ENCODE peak calls at places on chromosomes 4 and X, in seven cellular contexts. O, G, K, M, Q, N and U are unnamed samples.
A peak's percentile ranks its signal among the peaks of the same experiment; 100 is the strongest.

GRCh38 chr4:111475001-111475400 is 670.3 kb upstream of the FAM241A start:
- DNase-seq in O (no peak), G (no peak), K (peak; percentile 72), M (no peak), Q (no peak), N (peak; percentile 63), U (no peak)

GRCh38 chr4:22500831-22501714 is 14.8 kb downstream of the ADGRA3 start:
- DNase-seq in O (peak; percentile 77), G (no peak), K (no peak), M (no peak), Q (no peak), N (no peak), U (peak; percentile 68)

GRCh38 chr4:14908635-14909034 is 93.6 kb upstream of the CPEB2 start:
- DNase-seq in O (peak; percentile 34), G (no peak), K (no peak), M (no peak), Q (no peak), N (no peak), U (no peak)

GRCh38 chrX:48520455-48520854 is 1.2 kb upstream of the EBP start:
- DNase-seq in O (no peak), G (no peak), K (no peak), M (no peak), Q (no peak), N (no peak), U (no peak)

GRCh38 chr4:2788101-2788500 is 4.8 kb upstream of the SH3BP2 start:
- DNase-seq in O (no peak), G (no peak), K (no peak), M (no peak), Q (no peak), N (no peak), U (no peak)

GRCh38 chrX:40314070-40314469 is 216.3 kb upstream of the BCOR start:
- DNase-seq in O (no peak), G (no peak), K (peak; percentile 55), M (no peak), Q (no peak), N (peak; percentile 18), U (no peak)

GRCh38 chrX:103253608-103254007 is 1.3 kb downstream of the TCEAL8 start:
- DNase-seq in O (no peak), G (no peak), K (peak; percentile 16), M (no peak), Q (no peak), N (no peak), U (no peak)

GRCh38 chr4:5638976-5639375 is 69.4 kb downstream of the EVC2 start:
- DNase-seq in O (no peak), G (no peak), K (no peak), M (no peak), Q (no peak), N (no peak), U (no peak)

GRCh38 chrX:130669233-130669632 is 233.8 kb downstream of the ENOX2 start:
- DNase-seq in O (no peak), G (no peak), K (no peak), M (no peak), Q (no peak), N (no peak), U (no peak)

GRCh38 chr4:10664408-10664807 is 20.2 kb downstream of the CLNK start:
- DNase-seq in O (peak; percentile 51), G (peak; percentile 60), K (no peak), M (peak; percentile 22), Q (peak; percentile 90), N (no peak), U (peak; percentile 23)

GRCh38 chrX:9842541-9842940 is 56.3 kb downstream of the SHROOM2 start:
- DNase-seq in O (no peak), G (no peak), K (peak; percentile 58), M (no peak), Q (no peak), N (no peak), U (no peak)

GRCh38 chr4:184293552-184293951 is 75.9 kb upstream of the ENPP6 start:
- DNase-seq in O (no peak), G (no peak), K (no peak), M (no peak), Q (peak; percentile 25), N (no peak), U (no peak)

GRCh38 chr4:23857353-23857752 is 32.5 kb downstream of the PPARGC1A start:
- DNase-seq in O (no peak), G (no peak), K (no peak), M (no peak), Q (no peak), N (no peak), U (no peak)

GRCh38 chrX:128769511-128769910 is 717.3 kb upstream of the ACTRT1 start:
- DNase-seq in O (no peak), G (no peak), K (no peak), M (no peak), Q (no peak), N (no peak), U (no peak)

GRCh38 chrX:80511969-80512760 is 91.9 kb downstream of the TENT5D start:
- DNase-seq in O (no peak), G (no peak), K (peak; percentile 3), M (no peak), Q (no peak), N (peak; percentile 30), U (no peak)

GRCh38 chrX:114798902-114799301 is 215.0 kb downstream of the HTR2C start:
- DNase-seq in O (no peak), G (no peak), K (no peak), M (no peak), Q (no peak), N (no peak), U (no peak)

GRCh38 chr4:104451573-104451972 is 43.1 kb downstream of the CXXC4 start:
- DNase-seq in O (no peak), G (no peak), K (peak; percentile 9), M (no peak), Q (no peak), N (peak; percentile 48), U (peak; percentile 13)

GRCh38 chr4:119479180-119479814 is 149.3 kb downstream of the PDE5A start:
- DNase-seq in O (no peak), G (no peak), K (no peak), M (no peak), Q (no peak), N (no peak), U (no peak)

GRCh38 chr4:142656178-142656577 is 189.9 kb downstream of the INPP4B start:
- DNase-seq in O (no peak), G (no peak), K (peak; percentile 39), M (no peak), Q (no peak), N (peak; percentile 6), U (no peak)

GRCh38 chr4:81454498-81454897 is 17.2 kb downstream of the RASGEF1B start:
- DNase-seq in O (no peak), G (no peak), K (no peak), M (no peak), Q (no peak), N (no peak), U (no peak)

GRCh38 chr4:7068883-7069282 is 1.0 kb upstream of the GRPEL1 start:
- DNase-seq in O (no peak), G (no peak), K (peak; percentile 75), M (no peak), Q (no peak), N (peak; percentile 62), U (no peak)

GRCh38 chr4:125179727-125180126 is 135.0 kb upstream of the FAT4 start:
- DNase-seq in O (no peak), G (no peak), K (no peak), M (no peak), Q (no peak), N (no peak), U (no peak)

GRCh38 chr4:6655924-6656323 is 15.4 kb downstream of the MRFAP1 start:
- DNase-seq in O (no peak), G (no peak), K (no peak), M (no peak), Q (no peak), N (no peak), U (no peak)

GRCh38 chr4:61994036-61994435 is 793.9 kb downstream of the ADGRL3 start:
- DNase-seq in O (no peak), G (no peak), K (no peak), M (no peak), Q (no peak), N (no peak), U (no peak)

GRCh38 chr4:42411803-42412202 is 14.5 kb downstream of the SHISA3 start:
- DNase-seq in O (no peak), G (no peak), K (no peak), M (no peak), Q (no peak), N (no peak), U (no peak)

GRCh38 chrX:140141444-140142029 is 176.2 kb upstream of the CXorf66 start:
- DNase-seq in O (no peak), G (no peak), K (peak; percentile 51), M (no peak), Q (peak; percentile 4), N (peak; percentile 46), U (no peak)

GRCh38 chrX:101232316-101232715 is 12.7 kb downstream of the DRP2 start:
- DNase-seq in O (no peak), G (no peak), K (no peak), M (no peak), Q (no peak), N (no peak), U (no peak)

GRCh38 chr4:87150498-87151261 is 69.7 kb downstream of the KLHL8 start:
- DNase-seq in O (peak; percentile 49), G (peak; percentile 10), K (peak; percentile 80), M (no peak), Q (peak; percentile 72), N (peak; percentile 79), U (no peak)

GRCh38 chr4:148004228-148004813 is 272.4 kb downstream of the ARHGAP10 start:
- DNase-seq in O (no peak), G (no peak), K (no peak), M (peak; percentile 35), Q (no peak), N (no peak), U (no peak)

GRCh38 chr4:185265942-185266341 is 56.5 kb downstream of the SNX25 start:
- DNase-seq in O (no peak), G (no peak), K (no peak), M (no peak), Q (no peak), N (no peak), U (no peak)

GRCh38 chr4:153224474-153224873 is 20.2 kb downstream of the TRIM2 start:
- DNase-seq in O (no peak), G (no peak), K (no peak), M (no peak), Q (no peak), N (no peak), U (no peak)
- H3K4me3 ChIP-seq in O (no peak overlapping the region), G (peak overlapping the region; percentile 84), K (peak overlapping the region; percentile 61), M (peak overlapping the region; percentile 85), Q (no peak overlapping the region), N (no peak overlapping the region), U (no peak overlapping the region)

GRCh38 chr4:47462799-47463234 is 685 bp downstream of the COMMD8 start:
- DNase-seq in O (no peak), G (no peak), K (no peak), M (no peak), Q (no peak), N (no peak), U (no peak)
- H3K4me3 ChIP-seq in O (peak overlapping the region; percentile 75), G (peak overlapping the region; percentile 88), K (peak overlapping the region; percentile 89), M (peak overlapping the region; percentile 79), Q (peak overlapping the region; percentile 87), N (peak overlapping the region; percentile 80), U (peak overlapping the region; percentile 83)

GRCh38 chr4:56433280-56433679 is 2.1 kb downstream of the PPAT start:
- DNase-seq in O (no peak), G (no peak), K (no peak), M (no peak), Q (no peak), N (no peak), U (no peak)
- H3K4me3 ChIP-seq in O (no peak overlapping the region), G (no peak overlapping the region), K (peak overlapping the region; percentile 82), M (no peak overlapping the region), Q (no peak overlapping the region), N (no peak overlapping the region), U (peak overlapping the region; percentile 96)

GRCh38 chrX:83510466-83511181 is 2.5 kb downstream of the POU3F4 start:
- DNase-seq in O (no peak), G (no peak), K (peak; percentile 50), M (no peak), Q (no peak), N (peak; percentile 24), U (no peak)
- H3K4me3 ChIP-seq in O (no peak overlapping the region), G (peak overlapping the region; percentile 57), K (peak overlapping the region; percentile 41), M (peak overlapping the region; percentile 27), Q (no peak overlapping the region), N (peak overlapping the region; percentile 12), U (no peak overlapping the region)